ENCODE peak calls at places on chromosomes 16 and 17, in eight cellular contexts. N is GM20000, C is epithelial cell of prostate, E is NCI-H1694 treated with DMSO at 0.1 percent for 48 hours, B is heart right ventricle, D is NCI-H1436 treated with DMSO at 0.1 percent for 48 hours, O is HEK293T, L is pulmonary artery endothelial cell. J is an unnamed sample.

GRCh38 chr17:237406-237955 is 56.0 kb upstream of the DOC2B start:
- DNase-seq in N (no peak), C (no peak), E (no peak), B (no peak), D (no peak), O (no peak), L (no peak), J (no peak)

GRCh38 chr16:85235988-85236831 is 123.9 kb upstream of the CIBAR2 start:
- DNase-seq in N (peak), C (no peak), E (no peak), B (no peak), D (no peak), O (no peak), L (no peak), J (peak)

GRCh38 chr17:5011928-5012327 is 14.2 kb downstream of the KIF1C start:
- DNase-seq in N (peak), C (no peak), E (no peak), B (no peak), D (no peak), O (no peak), L (peak), J (peak)

GRCh38 chr17:40399185-40399584 is 18.5 kb downstream of the TOP2A start:
- DNase-seq in N (peak), C (no peak), E (peak), B (no peak), D (no peak), O (peak), L (no peak), J (peak)

GRCh38 chr17:30964878-30965277 is 6.0 kb upstream of the RNF135 start:
- DNase-seq in N (no peak), C (no peak), E (no peak), B (no peak), D (no peak), O (no peak), L (no peak), J (no peak)

GRCh38 chr16:27097671-27098275 is 31.0 kb downstream of the C16orf82 start:
- DNase-seq in N (no peak), C (no peak), E (no peak), B (peak), D (no peak), O (no peak), L (no peak), J (no peak)

GRCh38 chr16:50917941-50918340 is 176.1 kb downstream of the CYLD start:
- DNase-seq in N (no peak), C (no peak), E (no peak), B (no peak), D (no peak), O (no peak), L (no peak), J (no peak)

GRCh38 chr17:64071111-64071510 is 50.7 kb upstream of the ICAM2 start:
- DNase-seq in N (no peak), C (no peak), E (no peak), B (no peak), D (no peak), O (no peak), L (no peak), J (no peak)

GRCh38 chr17:35804658-35805192 is 4.6 kb upstream of the TAF15 start:
- DNase-seq in N (peak), C (peak), E (peak), B (no peak), D (peak), O (peak), L (peak), J (peak)

GRCh38 chr17:6894206-6894528 is 62.6 kb upstream of the TEKT1 start:
- DNase-seq in N (no peak), C (no peak), E (no peak), B (no peak), D (no peak), O (no peak), L (no peak), J (peak)

GRCh38 chr16:89026121-89026612 is 49.2 kb upstream of the CBFA2T3 start:
- DNase-seq in N (peak), C (no peak), E (no peak), B (no peak), D (no peak), O (no peak), L (no peak), J (no peak)

GRCh38 chr16:48547530-48547929 is 62.5 kb downstream of the N4BP1 start:
- DNase-seq in N (no peak), C (no peak), E (no peak), B (no peak), D (no peak), O (no peak), L (no peak), J (no peak)

GRCh38 chr17:45429338-45430005 is 3.2 kb downstream of the ARHGAP27 start:
- DNase-seq in N (no peak), C (no peak), E (no peak), B (no peak), D (no peak), O (no peak), L (no peak), J (no peak)

GRCh38 chr17:80375186-80375585 is 39.8 kb upstream of the ENDOV start:
- DNase-seq in N (no peak), C (no peak), E (no peak), B (no peak), D (no peak), O (no peak), L (no peak), J (no peak)

GRCh38 chr17:63407741-63408330 is 38.3 kb downstream of the CYB561 start:
- DNase-seq in N (no peak), C (no peak), E (no peak), B (no peak), D (no peak), O (no peak), L (no peak), J (no peak)

GRCh38 chr16:27245276-27246231 is 23.0 kb downstream of the NSMCE1 start:
- DNase-seq in N (no peak), C (no peak), E (no peak), B (no peak), D (no peak), O (no peak), L (no peak), J (peak)

GRCh38 chr17:41835800-41836549 is at the start of gene NT5C3B:
- DNase-seq in N (peak), C (no peak), E (peak), B (peak), D (no peak), O (peak), L (no peak), J (peak)

GRCh38 chr17:52995127-52995526 is 827.6 kb upstream of the KIF2B start:
- DNase-seq in N (no peak), C (no peak), E (no peak), B (no peak), D (no peak), O (no peak), L (no peak), J (no peak)

GRCh38 chr17:7579001-7579838 is at the start of gene CD68:
- DNase-seq in N (peak), C (peak), E (no peak), B (peak), D (no peak), O (no peak), L (no peak), J (peak)

GRCh38 chr16:48098472-48098871 is 57.3 kb downstream of the ABCC12 start:
- DNase-seq in N (no peak), C (no peak), E (no peak), B (no peak), D (no peak), O (no peak), L (no peak), J (no peak)

GRCh38 chr16:57264381-57264780 is 19.3 kb downstream of the ARL2BP start:
- DNase-seq in N (no peak), C (no peak), E (no peak), B (no peak), D (no peak), O (no peak), L (no peak), J (no peak)

GRCh38 chr17:68205251-68205807 is 42.5 kb upstream of the AMZ2 start:
- DNase-seq in N (peak), C (peak), E (peak), B (peak), D (peak), O (peak), L (peak), J (peak)

GRCh38 chr17:31274252-31274651 is 22.8 kb downstream of the OMG start:
- DNase-seq in N (no peak), C (peak), E (peak), B (no peak), D (peak), O (no peak), L (peak), J (peak)

GRCh38 chr16:14280541-14280940 is 209.4 kb downstream of the MRTFB start:
- DNase-seq in N (no peak), C (no peak), E (no peak), B (no peak), D (no peak), O (no peak), L (no peak), J (no peak)

GRCh38 chr17:3004150-3004801 is 59.1 kb downstream of the OR1D5 start:
- DNase-seq in N (peak), C (peak), E (peak), B (peak), D (peak), O (peak), L (peak), J (peak)

GRCh38 chr17:37137070-37137610 is 188.4 kb downstream of the AATF start:
- DNase-seq in N (no peak), C (no peak), E (no peak), B (no peak), D (no peak), O (no peak), L (no peak), J (no peak)

GRCh38 chr17:4711671-4712111 is 1.3 kb downstream of the ARRB2 start:
- DNase-seq in N (no peak), C (no peak), E (peak), B (no peak), D (no peak), O (no peak), L (no peak), J (no peak)

GRCh38 chr17:72362466-72363335 is 241.9 kb downstream of the SOX9 start:
- DNase-seq in N (no peak), C (peak), E (no peak), B (no peak), D (no peak), O (no peak), L (no peak), J (no peak)

GRCh38 chr16:89357460-89357859 is 132.9 kb downstream of the ANKRD11 start:
- DNase-seq in N (no peak), C (no peak), E (peak), B (no peak), D (no peak), O (no peak), L (no peak), J (no peak)

GRCh38 chr17:81609541-81610353 is 27.2 kb downstream of the NPLOC4 start:
- DNase-seq in N (no peak), C (no peak), E (no peak), B (peak), D (no peak), O (no peak), L (no peak), J (no peak)

GRCh38 chr17:66347661-66348604 is 45.5 kb downstream of the PRKCA start:
- DNase-seq in N (no peak), C (no peak), E (no peak), B (no peak), D (peak), O (no peak), L (no peak), J (peak)

GRCh38 chr16:24966599-24966998 is 48.6 kb downstream of the ARHGAP17 start:
- DNase-seq in N (no peak), C (no peak), E (no peak), B (no peak), D (no peak), O (no peak), L (no peak), J (no peak)

GRCh38 chr16:25210758-25211157 is 6.0 kb upstream of the AQP8 start:
- DNase-seq in N (no peak), C (no peak), E (no peak), B (no peak), D (no peak), O (no peak), L (no peak), J (no peak)

GRCh38 chr16:11706180-11706742 is 36.4 kb downstream of the TXNDC11 start:
- DNase-seq in N (no peak), C (no peak), E (no peak), B (peak), D (no peak), O (no peak), L (no peak), J (no peak)

GRCh38 chr17:30309591-30309990 is 17.8 kb upstream of the BLMH start:
- DNase-seq in N (no peak), C (no peak), E (no peak), B (no peak), D (no peak), O (no peak), L (no peak), J (no peak)

GRCh38 chr17:35238817-35239216 is 4.1 kb upstream of the SLFN5 start:
- DNase-seq in N (no peak), C (peak), E (no peak), B (no peak), D (no peak), O (no peak), L (no peak), J (no peak)

GRCh38 chr17:19448341-19449268 is 37.6 kb downstream of the RNF112 start:
- DNase-seq in N (no peak), C (peak), E (no peak), B (no peak), D (no peak), O (no peak), L (peak), J (no peak)

GRCh38 chr17:49748791-49749190 is 15.1 kb downstream of the FAM117A start:
- DNase-seq in N (peak), C (no peak), E (no peak), B (no peak), D (no peak), O (no peak), L (no peak), J (no peak)